ENCODE peak calls at places on chromosomes 2 and 18, in ten cellular contexts. F is H1, L is esophagus squamous epithelium, X is AG04450, K is endodermal cell, Y is heart right ventricle, G is left ventricle myocardium inferior, P is endothelial cell of umbilical vein, O is tibial artery, E is right atrium auricular region. N is an unnamed sample.

GRCh38 chr18:13500227-13500865 is 226.0 kb downstream of the FAM210A start:
- DNase-seq in F (peak; percentile 57), L (no peak), X (no peak), K (peak; percentile 83), Y (peak; percentile 42), G (peak; percentile 59), P (peak; percentile 83), O (peak; percentile 80), E (peak; percentile 78), N (no peak)

GRCh38 chr2:120231564-120231973 is 8.4 kb upstream of the TMEM185B start:
- DNase-seq in F (no peak), L (no peak), X (no peak), K (no peak), Y (no peak), G (no peak), P (no peak), O (peak; percentile 41), E (no peak), N (no peak)

GRCh38 chr2:136025057-136025973 is 39.9 kb upstream of the DARS1 start:
- DNase-seq in F (peak; percentile 91), L (no peak), X (no peak), K (peak; percentile 96), Y (peak; percentile 78), G (peak; percentile 77), P (peak; percentile 43), O (no peak), E (peak; percentile 60), N (peak; percentile 78)

GRCh38 chr2:119756837-119757236 is 2.9 kb upstream of the PTPN4 start:
- DNase-seq in F (no peak), L (no peak), X (no peak), K (no peak), Y (peak; percentile 56), G (peak; percentile 47), P (peak; percentile 86), O (peak; percentile 83), E (peak; percentile 81), N (peak; percentile 44)

GRCh38 chr2:192148620-192149321 is 46.0 kb downstream of the TMEFF2 start:
- DNase-seq in F (no peak), L (no peak), X (no peak), K (no peak), Y (no peak), G (no peak), P (peak; percentile 23), O (no peak), E (no peak), N (no peak)

GRCh38 chr2:1640301-1641135 is 103.8 kb downstream of the PXDN start:
- DNase-seq in F (no peak), L (no peak), X (no peak), K (no peak), Y (no peak), G (no peak), P (no peak), O (no peak), E (no peak), N (peak; percentile 28)

GRCh38 chr2:29583104-29583503 is 338.3 kb downstream of the ALK start:
- DNase-seq in F (no peak), L (no peak), X (peak; percentile 13), K (no peak), Y (no peak), G (no peak), P (no peak), O (no peak), E (no peak), N (no peak)

GRCh38 chr2:236376566-236377244 is 112.5 kb upstream of the ASB18 start:
- DNase-seq in F (no peak), L (no peak), X (no peak), K (no peak), Y (no peak), G (no peak), P (no peak), O (no peak), E (no peak), N (no peak)

GRCh38 chr2:173830169-173830568 is 135.0 kb downstream of the SP3 start:
- DNase-seq in F (no peak), L (no peak), X (no peak), K (no peak), Y (no peak), G (no peak), P (no peak), O (no peak), E (no peak), N (no peak)

GRCh38 chr2:16412321-16413030 is 253.2 kb downstream of the CYRIA start:
- DNase-seq in F (no peak), L (no peak), X (no peak), K (no peak), Y (no peak), G (no peak), P (no peak), O (no peak), E (no peak), N (no peak)

GRCh38 chr2:132282911-132283310 is 121.2 kb upstream of the ANKRD30BL start:
- DNase-seq in F (no peak), L (no peak), X (no peak), K (peak; percentile 24), Y (no peak), G (no peak), P (no peak), O (no peak), E (no peak), N (no peak)

DNA sequence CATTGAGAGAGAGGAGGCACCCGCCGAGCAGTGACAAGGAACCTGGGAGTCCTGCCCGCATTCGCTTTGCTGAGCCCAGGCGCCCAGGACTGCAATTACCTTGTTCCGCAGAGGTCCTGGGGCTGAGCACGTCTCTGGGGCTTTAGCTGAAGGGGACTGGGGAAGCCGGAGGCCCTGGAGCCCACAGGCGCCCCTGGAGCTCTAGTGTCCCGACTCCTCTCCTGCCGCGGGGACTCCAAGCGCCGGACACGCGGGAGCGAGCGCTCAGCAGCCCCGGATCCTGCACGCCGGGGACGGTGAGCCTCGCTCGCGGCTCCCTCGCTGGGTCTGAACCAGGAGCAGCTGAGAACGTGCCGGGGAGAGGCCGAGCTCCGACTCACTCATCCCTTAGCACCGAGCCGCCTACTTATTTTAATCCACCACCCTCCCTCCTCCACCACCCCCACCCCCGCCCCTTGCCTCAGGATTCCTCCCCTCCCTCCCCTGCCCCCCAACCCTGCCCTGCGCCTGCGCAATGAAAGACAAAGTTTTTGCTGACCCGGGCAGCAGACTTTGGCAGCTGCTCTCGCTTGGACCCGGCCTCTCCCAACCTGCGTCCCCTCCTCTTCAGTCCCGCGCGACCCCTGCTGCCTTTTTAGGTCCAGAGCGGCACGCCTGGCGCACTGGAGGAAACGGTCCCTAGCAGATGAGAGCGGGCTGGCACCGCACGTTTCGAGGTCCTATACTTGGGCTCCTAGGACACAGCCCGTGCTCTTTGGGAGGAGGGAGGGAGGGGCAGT is at the start of gene OSR1:
- DNase-seq in F (peak; percentile 84), L (no peak), X (peak; percentile 76), K (peak; percentile 91), Y (peak; percentile 71), G (peak; percentile 67), P (peak; percentile 13), O (peak; percentile 92), E (peak; percentile 75), N (peak; percentile 65)
- H3K27me3 ChIP-seq in F (peaks cover 98% of the 10 kb centered on the region), L (no peaks in the 10 kb centered on the region), X (no peaks in the 10 kb centered on the region), K (peaks cover 99% of the 10 kb centered on the region), Y (no peaks in the 10 kb centered on the region), G (peaks cover 78% of the 10 kb centered on the region), P (peaks cover 83% of the 10 kb centered on the region), O (no peaks in the 10 kb centered on the region), E (no peaks in the 10 kb centered on the region), N (peaks cover 71% of the 10 kb centered on the region)

GRCh38 chr18:24982831-24983230 is 369.1 kb downstream of the ZNF521 start:
- DNase-seq in F (no peak), L (no peak), X (no peak), K (no peak), Y (no peak), G (no peak), P (peak; percentile 31), O (no peak), E (no peak), N (no peak)
- H3K27ac ChIP-seq in F (no peak overlapping the region), L (no peak overlapping the region), X (no peak overlapping the region), K (peak overlapping the region; percentile 82), Y (no peak overlapping the region), G (no peak overlapping the region), P (no peak overlapping the region), O (no peak overlapping the region), E (no peak overlapping the region), N (no peak overlapping the region)

GRCh38 chr2:112494839-112495238 is 12.9 kb downstream of the TTL start:
- DNase-seq in F (no peak), L (no peak), X (no peak), K (no peak), Y (no peak), G (no peak), P (peak; percentile 26), O (no peak), E (no peak), N (no peak)

GRCh38 chr2:112488201-112488600 is 6.2 kb downstream of the TTL start:
- DNase-seq in F (no peak), L (no peak), X (no peak), K (no peak), Y (no peak), G (no peak), P (no peak), O (no peak), E (no peak), N (no peak)

GRCh38 chr2:112491946-112492345 is 10.0 kb downstream of the TTL start:
- DNase-seq in F (no peak), L (no peak), X (no peak), K (no peak), Y (no peak), G (no peak), P (no peak), O (no peak), E (no peak), N (no peak)

GRCh38 chr2:112493858-112494648 is 12.1 kb downstream of the TTL start:
- DNase-seq in F (no peak), L (no peak), X (no peak), K (no peak), Y (no peak), G (no peak), P (peak; percentile 28), O (no peak), E (no peak), N (no peak)

GRCh38 chr2:112493048-112493447 is 11.1 kb downstream of the TTL start:
- DNase-seq in F (no peak), L (no peak), X (no peak), K (no peak), Y (no peak), G (no peak), P (no peak), O (no peak), E (no peak), N (no peak)
- TF ChIP-seq CTCF in F (peak; percentile 24), L (no peak), X (peak; percentile 23), K (peak; percentile 32), Y (no peak), G (no peak), P (no peak), O (no peak), E (no peak), N (no peak)

DNA sequence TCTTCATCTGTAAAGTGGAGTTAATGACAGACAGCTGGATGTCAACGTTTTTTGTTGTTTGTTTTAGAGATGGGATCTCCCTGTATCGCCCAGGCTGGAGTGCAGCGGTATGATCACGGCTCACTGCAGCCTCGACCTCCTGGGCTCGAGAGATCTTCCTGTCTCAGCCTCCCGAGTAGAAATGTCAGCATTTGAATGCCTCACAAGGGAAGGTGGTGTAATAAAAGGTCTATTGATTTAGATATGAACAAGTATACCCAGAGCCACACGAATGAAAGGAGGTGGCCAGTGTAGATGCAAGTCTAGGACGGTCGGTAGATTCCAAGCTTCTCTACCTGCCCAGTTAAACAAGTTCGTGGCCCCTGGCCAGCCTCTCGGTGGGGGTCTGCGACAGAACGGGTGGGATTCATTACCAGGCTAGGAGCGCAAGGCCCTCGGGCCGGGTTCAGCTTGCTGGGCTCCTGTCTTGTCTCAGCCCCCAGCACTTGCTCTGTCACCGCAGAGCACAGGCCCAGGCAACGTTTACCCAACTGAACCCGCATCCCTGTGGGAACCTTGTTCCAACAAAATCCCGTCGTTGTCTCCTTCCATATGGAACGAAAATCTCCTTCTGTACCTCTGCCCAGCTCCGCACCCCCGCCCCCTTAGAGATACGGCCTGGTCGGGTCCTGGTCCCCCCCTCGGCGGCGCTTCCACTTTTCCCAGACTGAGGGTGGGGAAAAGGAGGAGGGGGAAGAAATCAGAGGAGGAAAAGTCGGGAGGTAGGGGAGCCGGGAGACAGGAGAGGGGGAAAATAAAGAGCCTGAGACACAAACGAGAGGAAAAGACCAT is 2.0 kb upstream of the EMX1 start:
- DNase-seq in F (no peak), L (no peak), X (no peak), K (peak; percentile 72), Y (no peak), G (no peak), P (no peak), O (peak; percentile 58), E (no peak), N (no peak)
- H3K27me3 ChIP-seq in F (peaks cover 92% of the 10 kb centered on the region), L (peaks cover 68% of the 10 kb centered on the region), X (peaks cover 89% of the 10 kb centered on the region), K (peaks cover 100% of the 10 kb centered on the region), Y (peaks cover 60% of the 10 kb centered on the region), G (peaks cover 100% of the 10 kb centered on the region), P (peaks cover 76% of the 10 kb centered on the region), O (peaks cover 9% of the 10 kb centered on the region), E (peaks cover 65% of the 10 kb centered on the region), N (peaks cover 100% of the 10 kb centered on the region)

N was measured in left lung.